ENCODE peak calls at places on chromosomes 1 and 21, in nine cellular contexts. S, T, V, K, I, O, D, B and Y are unnamed samples.

GRCh38 chr21:35084869-35085268 is 35.8 kb upstream of the RUNX1 start:
- DNase-seq in S (no peak), T (peak; percentile 86), V (no peak), K (no peak), I (no peak), O (no peak), D (no peak), B (no peak), Y (peak; percentile 62)

GRCh38 chr1:25806418-25806817 is 6.4 kb downstream of the SELENON start:
- DNase-seq in S (no peak), T (peak; percentile 55), V (no peak), K (no peak), I (no peak), O (no peak), D (no peak), B (peak; percentile 87), Y (no peak)

GRCh38 chr1:212683357-212683722 is 16.3 kb downstream of the BATF3 start:
- DNase-seq in S (no peak), T (no peak), V (peak; percentile 62), K (no peak), I (no peak), O (peak; percentile 38), D (no peak), B (peak; percentile 64), Y (no peak)

GRCh38 chr1:223707270-223708000 is 4.9 kb upstream of the CAPN2 start:
- DNase-seq in S (peak; percentile 72), T (peak; percentile 98), V (no peak), K (no peak), I (peak; percentile 41), O (peak; percentile 95), D (no peak), B (peak; percentile 86), Y (peak; percentile 98)

GRCh38 chr1:227758366-227758765 is 23.1 kb downstream of the SNAP47 start:
- DNase-seq in S (no peak), T (no peak), V (peak; percentile 74), K (no peak), I (no peak), O (no peak), D (no peak), B (no peak), Y (no peak)

GRCh38 chr1:109197163-109198042 is 16.3 kb upstream of the SARS1 start:
- DNase-seq in S (no peak), T (peak; percentile 97), V (no peak), K (no peak), I (no peak), O (peak; percentile 98), D (no peak), B (peak; percentile 73), Y (peak; percentile 94)

GRCh38 chr1:30883389-30884172 is 25.0 kb downstream of the SDC3 start:
- DNase-seq in S (no peak), T (no peak), V (peak; percentile 68), K (no peak), I (no peak), O (no peak), D (no peak), B (no peak), Y (no peak)

GRCh38 chr1:111987502-111987901 is 2.0 kb downstream of the KCND3 start:
- DNase-seq in S (no peak), T (no peak), V (no peak), K (no peak), I (peak; percentile 80), O (peak; percentile 34), D (no peak), B (peak; percentile 57), Y (no peak)

GRCh38 chr1:159370855-159371254 is 61.1 kb upstream of the OR10J4 start:
- DNase-seq in S (no peak), T (no peak), V (no peak), K (no peak), I (no peak), O (no peak), D (no peak), B (no peak), Y (no peak)

GRCh38 chr21:40166291-40166843 is 299.1 kb downstream of the PCP4 start:
- DNase-seq in S (no peak), T (no peak), V (no peak), K (no peak), I (no peak), O (no peak), D (no peak), B (no peak), Y (no peak)

GRCh38 chr1:243394610-243395490 is 139.0 kb downstream of the SDCCAG8 start:
- DNase-seq in S (no peak), T (no peak), V (no peak), K (no peak), I (peak; percentile 75), O (no peak), D (no peak), B (no peak), Y (no peak)

GRCh38 chr1:206453111-206453510 is 17.2 kb upstream of the IKBKE start:
- DNase-seq in S (no peak), T (no peak), V (no peak), K (no peak), I (no peak), O (no peak), D (no peak), B (no peak), Y (no peak)

GRCh38 chr1:236893626-236894545 is 98.8 kb downstream of the MTR start:
- DNase-seq in S (no peak), T (peak; percentile 22), V (peak; percentile 75), K (no peak), I (no peak), O (no peak), D (no peak), B (no peak), Y (no peak)

GRCh38 chr21:32209580-32209979 is 69.3 kb downstream of the MIS18A start:
- DNase-seq in S (no peak), T (no peak), V (no peak), K (no peak), I (no peak), O (no peak), D (no peak), B (no peak), Y (no peak)

GRCh38 chr1:222061711-222062359 is 319.9 kb upstream of the DUSP10 start:
- DNase-seq in S (no peak), T (no peak), V (no peak), K (no peak), I (no peak), O (no peak), D (no peak), B (no peak), Y (no peak)

GRCh38 chr1:161706483-161707347 is at the start of gene FCRLA:
- DNase-seq in S (no peak), T (peak; percentile 97), V (peak; percentile 13), K (no peak), I (no peak), O (no peak), D (no peak), B (no peak), Y (peak; percentile 87)